ENCODE peak calls at places on chromosome 10, in ten cellular contexts. One of them, this sample, is unnamed.

GRCh38 chr10:115606081-115606480 is 512.9 kb downstream of the ATRNL1 start:
- DNase-seq in AG10803: no peak
- DNase-seq in AG09309: no peak
- DNase-seq in stimulated activated CD8-positive, alpha-beta memory T cell treated with anti-CD3 and anti-CD28 coated beads, Interleukin-7, amount 100 ng/mL, for 24 hours: no peak
- DNase-seq in neural crest cell: no peak
- DNase-seq in EH: peak; percentile 7
- DNase-seq in MM.1S: no peak
- DNase-seq in NCI-H1105: no peak
- DNase-seq in Peyer's patch: no peak
- DNase-seq in activated CD4-positive, alpha-beta T cell treated with anti-CD3 and anti-CD28 coated beads, Interleukin-2, amount 50 U/mL, for 1 hour: no peak
- DNase-seq in this sample: no peak

GRCh38 chr10:7483848-7484247 is 73.0 kb upstream of the SFMBT2 start:
- DNase-seq in AG10803: no peak
- DNase-seq in AG09309: no peak
- DNase-seq in stimulated activated CD8-positive, alpha-beta memory T cell treated with anti-CD3 and anti-CD28 coated beads, Interleukin-7, amount 100 ng/mL, for 24 hours: no peak
- DNase-seq in neural crest cell: no peak
- DNase-seq in EH: no peak
- DNase-seq in MM.1S: no peak
- DNase-seq in NCI-H1105: no peak
- DNase-seq in Peyer's patch: no peak
- DNase-seq in activated CD4-positive, alpha-beta T cell treated with anti-CD3 and anti-CD28 coated beads, Interleukin-2, amount 50 U/mL, for 1 hour: no peak
- DNase-seq in this sample: no peak

GRCh38 chr10:117477961-117478670 is 64.4 kb upstream of the EMX2 start:
- DNase-seq in AG10803: peak; percentile 98
- DNase-seq in AG09309: peak; percentile 78
- DNase-seq in stimulated activated CD8-positive, alpha-beta memory T cell treated with anti-CD3 and anti-CD28 coated beads, Interleukin-7, amount 100 ng/mL, for 24 hours: no peak
- DNase-seq in neural crest cell: no peak
- DNase-seq in EH: peak; percentile 88
- DNase-seq in MM.1S: no peak
- DNase-seq in NCI-H1105: no peak
- DNase-seq in Peyer's patch: no peak
- DNase-seq in activated CD4-positive, alpha-beta T cell treated with anti-CD3 and anti-CD28 coated beads, Interleukin-2, amount 50 U/mL, for 1 hour: no peak
- DNase-seq in this sample: no peak

GRCh38 chr10:35447693-35448407 is 111.5 kb downstream of the CCNY start:
- DNase-seq in AG10803: peak; percentile 85
- DNase-seq in AG09309: peak; percentile 27
- DNase-seq in stimulated activated CD8-positive, alpha-beta memory T cell treated with anti-CD3 and anti-CD28 coated beads, Interleukin-7, amount 100 ng/mL, for 24 hours: no peak
- DNase-seq in neural crest cell: no peak
- DNase-seq in EH: peak; percentile 78
- DNase-seq in MM.1S: no peak
- DNase-seq in NCI-H1105: peak; percentile 23
- DNase-seq in Peyer's patch: no peak
- DNase-seq in activated CD4-positive, alpha-beta T cell treated with anti-CD3 and anti-CD28 coated beads, Interleukin-2, amount 50 U/mL, for 1 hour: peak; percentile 18
- DNase-seq in this sample: peak; percentile 62

GRCh38 chr10:43176271-43176670 is 38.0 kb downstream of the CSGALNACT2 start:
- DNase-seq in AG10803: no peak
- DNase-seq in AG09309: no peak
- DNase-seq in stimulated activated CD8-positive, alpha-beta memory T cell treated with anti-CD3 and anti-CD28 coated beads, Interleukin-7, amount 100 ng/mL, for 24 hours: no peak
- DNase-seq in neural crest cell: no peak
- DNase-seq in EH: no peak
- DNase-seq in MM.1S: no peak
- DNase-seq in NCI-H1105: no peak
- DNase-seq in Peyer's patch: no peak
- DNase-seq in activated CD4-positive, alpha-beta T cell treated with anti-CD3 and anti-CD28 coated beads, Interleukin-2, amount 50 U/mL, for 1 hour: no peak
- DNase-seq in this sample: no peak

GRCh38 chr10:102773986-102774385 is 30.2 kb downstream of the WBP1L start:
- DNase-seq in AG10803: peak; percentile 39
- DNase-seq in AG09309: no peak
- DNase-seq in stimulated activated CD8-positive, alpha-beta memory T cell treated with anti-CD3 and anti-CD28 coated beads, Interleukin-7, amount 100 ng/mL, for 24 hours: no peak
- DNase-seq in neural crest cell: no peak
- DNase-seq in EH: peak; percentile 21
- DNase-seq in MM.1S: no peak
- DNase-seq in NCI-H1105: no peak
- DNase-seq in Peyer's patch: no peak
- DNase-seq in activated CD4-positive, alpha-beta T cell treated with anti-CD3 and anti-CD28 coated beads, Interleukin-2, amount 50 U/mL, for 1 hour: no peak
- DNase-seq in this sample: no peak

GRCh38 chr10:129491123-129491734 is 24.2 kb downstream of the MGMT start:
- DNase-seq in AG10803: peak; percentile 13
- DNase-seq in AG09309: no peak
- DNase-seq in stimulated activated CD8-positive, alpha-beta memory T cell treated with anti-CD3 and anti-CD28 coated beads, Interleukin-7, amount 100 ng/mL, for 24 hours: no peak
- DNase-seq in neural crest cell: no peak
- DNase-seq in EH: peak; percentile 5
- DNase-seq in MM.1S: no peak
- DNase-seq in NCI-H1105: no peak
- DNase-seq in Peyer's patch: no peak
- DNase-seq in activated CD4-positive, alpha-beta T cell treated with anti-CD3 and anti-CD28 coated beads, Interleukin-2, amount 50 U/mL, for 1 hour: no peak
- DNase-seq in this sample: no peak

GRCh38 chr10:75542902-75543301 is 111.5 kb downstream of the LRMDA start:
- DNase-seq in AG10803: peak; percentile 97
- DNase-seq in AG09309: peak; percentile 63
- DNase-seq in stimulated activated CD8-positive, alpha-beta memory T cell treated with anti-CD3 and anti-CD28 coated beads, Interleukin-7, amount 100 ng/mL, for 24 hours: no peak
- DNase-seq in neural crest cell: no peak
- DNase-seq in EH: peak; percentile 32
- DNase-seq in MM.1S: no peak
- DNase-seq in NCI-H1105: no peak
- DNase-seq in Peyer's patch: no peak
- DNase-seq in activated CD4-positive, alpha-beta T cell treated with anti-CD3 and anti-CD28 coated beads, Interleukin-2, amount 50 U/mL, for 1 hour: no peak
- DNase-seq in this sample: no peak

GRCh38 chr10:80429521-80429966 is 21.2 kb downstream of the PRXL2A start:
- DNase-seq in AG10803: no peak
- DNase-seq in AG09309: no peak
- DNase-seq in stimulated activated CD8-positive, alpha-beta memory T cell treated with anti-CD3 and anti-CD28 coated beads, Interleukin-7, amount 100 ng/mL, for 24 hours: no peak
- DNase-seq in neural crest cell: no peak
- DNase-seq in EH: no peak
- DNase-seq in MM.1S: no peak
- DNase-seq in NCI-H1105: no peak
- DNase-seq in Peyer's patch: peak; percentile 80
- DNase-seq in activated CD4-positive, alpha-beta T cell treated with anti-CD3 and anti-CD28 coated beads, Interleukin-2, amount 50 U/mL, for 1 hour: no peak
- DNase-seq in this sample: no peak

GRCh38 chr10:91163269-91163708 is 57.2 kb upstream of the PCGF5 start:
- DNase-seq in AG10803: peak; percentile 64
- DNase-seq in AG09309: no peak
- DNase-seq in stimulated activated CD8-positive, alpha-beta memory T cell treated with anti-CD3 and anti-CD28 coated beads, Interleukin-7, amount 100 ng/mL, for 24 hours: peak; percentile 43
- DNase-seq in neural crest cell: no peak
- DNase-seq in EH: peak; percentile 75
- DNase-seq in MM.1S: peak; percentile 74
- DNase-seq in NCI-H1105: peak; percentile 36
- DNase-seq in Peyer's patch: peak; percentile 82
- DNase-seq in activated CD4-positive, alpha-beta T cell treated with anti-CD3 and anti-CD28 coated beads, Interleukin-2, amount 50 U/mL, for 1 hour: peak; percentile 79
- DNase-seq in this sample: peak; percentile 83

GRCh38 chr10:130236711-130237110 is 100.5 kb downstream of the GLRX3 start:
- DNase-seq in AG10803: no peak
- DNase-seq in AG09309: no peak
- DNase-seq in stimulated activated CD8-positive, alpha-beta memory T cell treated with anti-CD3 and anti-CD28 coated beads, Interleukin-7, amount 100 ng/mL, for 24 hours: no peak
- DNase-seq in neural crest cell: no peak
- DNase-seq in EH: no peak
- DNase-seq in MM.1S: no peak
- DNase-seq in NCI-H1105: no peak
- DNase-seq in Peyer's patch: no peak
- DNase-seq in activated CD4-positive, alpha-beta T cell treated with anti-CD3 and anti-CD28 coated beads, Interleukin-2, amount 50 U/mL, for 1 hour: no peak
- DNase-seq in this sample: no peak

GRCh38 chr10:98349508-98349922 is 65.5 kb downstream of the PYROXD2 start:
- DNase-seq in AG10803: peak; percentile 100
- DNase-seq in AG09309: peak; percentile 100
- DNase-seq in stimulated activated CD8-positive, alpha-beta memory T cell treated with anti-CD3 and anti-CD28 coated beads, Interleukin-7, amount 100 ng/mL, for 24 hours: no peak
- DNase-seq in neural crest cell: no peak
- DNase-seq in EH: peak; percentile 100
- DNase-seq in MM.1S: no peak
- DNase-seq in NCI-H1105: no peak
- DNase-seq in Peyer's patch: no peak
- DNase-seq in activated CD4-positive, alpha-beta T cell treated with anti-CD3 and anti-CD28 coated beads, Interleukin-2, amount 50 U/mL, for 1 hour: no peak
- DNase-seq in this sample: no peak

GRCh38 chr10:33223326-33224014 is 111.0 kb downstream of the NRP1 start:
- DNase-seq in AG10803: peak; percentile 71
- DNase-seq in AG09309: no peak
- DNase-seq in stimulated activated CD8-positive, alpha-beta memory T cell treated with anti-CD3 and anti-CD28 coated beads, Interleukin-7, amount 100 ng/mL, for 24 hours: no peak
- DNase-seq in neural crest cell: no peak
- DNase-seq in EH: peak; percentile 54
- DNase-seq in MM.1S: no peak
- DNase-seq in NCI-H1105: no peak
- DNase-seq in Peyer's patch: no peak
- DNase-seq in activated CD4-positive, alpha-beta T cell treated with anti-CD3 and anti-CD28 coated beads, Interleukin-2, amount 50 U/mL, for 1 hour: no peak
- DNase-seq in this sample: no peak

GRCh38 chr10:43254199-43254730 is 12.6 kb downstream of the RASGEF1A start:
- DNase-seq in AG10803: no peak
- DNase-seq in AG09309: no peak
- DNase-seq in stimulated activated CD8-positive, alpha-beta memory T cell treated with anti-CD3 and anti-CD28 coated beads, Interleukin-7, amount 100 ng/mL, for 24 hours: no peak
- DNase-seq in neural crest cell: no peak
- DNase-seq in EH: no peak
- DNase-seq in MM.1S: no peak
- DNase-seq in NCI-H1105: no peak
- DNase-seq in Peyer's patch: no peak
- DNase-seq in activated CD4-positive, alpha-beta T cell treated with anti-CD3 and anti-CD28 coated beads, Interleukin-2, amount 50 U/mL, for 1 hour: no peak
- DNase-seq in this sample: peak; percentile 54

GRCh38 chr10:95819620-95820329 is 63.8 kb downstream of the ENTPD1 start:
- DNase-seq in AG10803: peak; percentile 5
- DNase-seq in AG09309: no peak
- DNase-seq in stimulated activated CD8-positive, alpha-beta memory T cell treated with anti-CD3 and anti-CD28 coated beads, Interleukin-7, amount 100 ng/mL, for 24 hours: no peak
- DNase-seq in neural crest cell: no peak
- DNase-seq in EH: no peak
- DNase-seq in MM.1S: no peak
- DNase-seq in NCI-H1105: no peak
- DNase-seq in Peyer's patch: no peak
- DNase-seq in activated CD4-positive, alpha-beta T cell treated with anti-CD3 and anti-CD28 coated beads, Interleukin-2, amount 50 U/mL, for 1 hour: no peak
- DNase-seq in this sample: no peak

GRCh38 chr10:31064334-31064733 is 32.7 kb upstream of the ZNF438 start:
- DNase-seq in AG10803: peak; percentile 85
- DNase-seq in AG09309: peak; percentile 45
- DNase-seq in stimulated activated CD8-positive, alpha-beta memory T cell treated with anti-CD3 and anti-CD28 coated beads, Interleukin-7, amount 100 ng/mL, for 24 hours: no peak
- DNase-seq in neural crest cell: no peak
- DNase-seq in EH: peak; percentile 69
- DNase-seq in MM.1S: no peak
- DNase-seq in NCI-H1105: no peak
- DNase-seq in Peyer's patch: no peak
- DNase-seq in activated CD4-positive, alpha-beta T cell treated with anti-CD3 and anti-CD28 coated beads, Interleukin-2, amount 50 U/mL, for 1 hour: no peak
- DNase-seq in this sample: no peak

GRCh38 chr10:125157473-125157865 is 2.9 kb downstream of the CTBP2 start:
- DNase-seq in AG10803: peak; percentile 14
- DNase-seq in AG09309: no peak
- DNase-seq in stimulated activated CD8-positive, alpha-beta memory T cell treated with anti-CD3 and anti-CD28 coated beads, Interleukin-7, amount 100 ng/mL, for 24 hours: no peak
- DNase-seq in neural crest cell: no peak
- DNase-seq in EH: no peak
- DNase-seq in MM.1S: no peak
- DNase-seq in NCI-H1105: peak; percentile 35
- DNase-seq in Peyer's patch: peak; percentile 22
- DNase-seq in activated CD4-positive, alpha-beta T cell treated with anti-CD3 and anti-CD28 coated beads, Interleukin-2, amount 50 U/mL, for 1 hour: no peak
- DNase-seq in this sample: no peak